ENCODE peak calls at places on chromosomes 7 and 10, in four cellular contexts. K, P, M and S are unnamed samples.

GRCh38 chr7:127390186-127390816 is 2.2 kb downstream of the ZNF800 start:
- DNase-seq in K (no peak), M (no peak), P (no peak), S (no peak)

GRCh38 chr7:140640727-140641531 is at the start of gene DENND2A:
- DNase-seq in K (no peak), P (peak; percentile 84), M (peak; percentile 53), S (peak; percentile 60)

GRCh38 chr7:39709768-39710291 is 86.5 kb downstream of the RALA start:
- DNase-seq in M (no peak), P (peak; percentile 21), K (no peak), S (no peak)

GRCh38 chr7:101108330-101108857 is 18.5 kb upstream of the SERPINE1 start:
- DNase-seq in M (no peak), P (peak; percentile 64), K (no peak), S (peak; percentile 68)

GRCh38 chr7:135690566-135690965 is 28.3 kb downstream of the STMP1 start:
- DNase-seq in K (no peak), M (no peak), P (no peak), S (no peak)

GRCh38 chr7:27161214-27161720 is 4.1 kb downstream of the HOXA9 start:
- DNase-seq in M (no peak), K (no peak), P (peak; percentile 48), S (peak; percentile 74)

GRCh38 chr10:6399241-6399701 is 180.8 kb downstream of the PRKCQ start:
- DNase-seq in M (no peak), K (no peak), P (no peak), S (no peak)

GRCh38 chr10:60384708-60385398 is 4.8 kb downstream of the ANK3 start:
- DNase-seq in P (no peak), M (no peak), K (no peak), S (no peak)

GRCh38 chr10:60206735-60207134 is 182.9 kb downstream of the ANK3 start:
- DNase-seq in M (no peak), K (no peak), P (no peak), S (no peak)

GRCh38 chr7:2510909-2511768 is 8.4 kb upstream of the LFNG start:
- DNase-seq in K (peak; percentile 66), P (no peak), M (peak; percentile 69), S (no peak)

GRCh38 chr10:95236068-95236903 is 42.2 kb downstream of the ACSM6 start:
- DNase-seq in M (no peak), P (no peak), K (no peak), S (peak; percentile 40)

GRCh38 chr7:26213821-26214515 is 12.4 kb downstream of the CBX3 start:
- DNase-seq in K (no peak), P (no peak), M (no peak), S (no peak)

GRCh38 chr7:74441801-74442200 is 11.9 kb upstream of the GTF2IRD1 start:
- DNase-seq in M (no peak), P (no peak), K (no peak), S (no peak)

GRCh38 chr7:39453743-39454355 is 112.4 kb upstream of the YAE1 start:
- DNase-seq in P (no peak), K (peak; percentile 35), M (peak; percentile 43), S (no peak)

GRCh38 chr7:17986826-17987225 is 40.8 kb downstream of the PRPS1L1 start:
- DNase-seq in K (no peak), P (no peak), M (no peak), S (no peak)

GRCh38 chr7:2800923-2801682 is 43.0 kb downstream of the GNA12 start:
- DNase-seq in M (no peak), P (peak; percentile 61), K (peak; percentile 4), S (no peak)

GRCh38 chr7:106068986-106069385 is 43.1 kb downstream of the SYPL1 start:
- DNase-seq in K (no peak), M (no peak), P (no peak), S (no peak)

GRCh38 chr10:69572159-69573055 is 815 bp downstream of the NEUROG3 start:
- DNase-seq in P (no peak), M (no peak), K (no peak), S (no peak)

GRCh38 chr10:6927001-6927400 is 346.9 kb upstream of the PRKCQ start:
- DNase-seq in P (no peak), M (no peak), K (no peak), S (no peak)

GRCh38 chr7:2862831-2863361 is 18.8 kb upstream of the GNA12 start:
- DNase-seq in M (no peak), K (no peak), P (no peak), S (no peak)

GRCh38 chr7:80210400-80210799 is 75.8 kb downstream of the GNAI1 start:
- DNase-seq in M (no peak), K (no peak), P (no peak), S (no peak)

GRCh38 chr7:142773230-142773629 is 2.5 kb downstream of the PRSS2 start:
- DNase-seq in M (no peak), P (no peak), K (no peak), S (no peak)

GRCh38 chr10:30000802-30001571 is 58.4 kb downstream of the JCAD start:
- DNase-seq in M (no peak), K (no peak), P (no peak), S (peak; percentile 84)

GRCh38 chr10:84820121-84820520 is 491.7 kb downstream of the CCSER2 start:
- DNase-seq in M (no peak), K (no peak), P (no peak), S (no peak)

GRCh38 chr10:34580643-34581042 is 234.5 kb downstream of the PARD3 start:
- DNase-seq in M (no peak), P (no peak), K (no peak), S (no peak)

GRCh38 chr7:73969991-73970390 is 58.0 kb upstream of the ELN start:
- DNase-seq in M (peak; percentile 7), K (no peak), P (no peak), S (no peak)

GRCh38 chr10:119357389-119358139 is 150.2 kb downstream of the GRK5 start:
- DNase-seq in K (no peak), P (no peak), M (peak; percentile 55), S (no peak)

GRCh38 chr7:142999793-143000192 is 27.1 kb downstream of the OR9A2 start:
- DNase-seq in K (no peak), P (no peak), M (no peak), S (no peak)

GRCh38 chr10:124641282-124642075 is 102.7 kb downstream of the FAM53B start:
- DNase-seq in M (no peak), P (peak; percentile 64), K (peak; percentile 48), S (no peak)
- H3K27ac ChIP-seq in M (peak overlapping the region; percentile 32), P (peak overlapping the region; percentile 86), K (peak overlapping the region; percentile 36), S (no peak overlapping the region)

DNA sequence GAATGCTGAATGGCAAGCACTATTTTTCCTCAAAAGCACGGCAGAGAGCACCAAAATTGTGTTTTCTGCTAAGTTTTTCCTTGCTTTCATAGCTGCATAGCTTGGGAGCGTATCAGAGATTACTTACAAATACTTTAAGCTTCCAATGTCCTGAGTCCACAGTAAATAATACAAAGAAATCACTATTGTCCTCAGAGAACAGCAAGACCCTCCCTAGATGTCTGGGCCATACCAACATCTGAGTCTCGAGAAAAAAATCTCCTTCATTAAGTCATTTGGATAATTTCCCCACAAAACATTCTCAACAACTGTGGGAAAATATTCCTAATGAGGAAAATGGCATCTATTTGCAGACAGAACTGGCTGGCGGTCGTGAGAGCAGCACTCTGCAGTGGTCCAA is 41.7 kb downstream of the SGMS1 start:
- DNase-seq in K (no peak), P (no peak), M (no peak), S (no peak)
- H3K27ac ChIP-seq in K (no peak overlapping the region), P (peak overlapping the region; percentile 18), M (no peak overlapping the region), S (no peak overlapping the region)

DNA sequence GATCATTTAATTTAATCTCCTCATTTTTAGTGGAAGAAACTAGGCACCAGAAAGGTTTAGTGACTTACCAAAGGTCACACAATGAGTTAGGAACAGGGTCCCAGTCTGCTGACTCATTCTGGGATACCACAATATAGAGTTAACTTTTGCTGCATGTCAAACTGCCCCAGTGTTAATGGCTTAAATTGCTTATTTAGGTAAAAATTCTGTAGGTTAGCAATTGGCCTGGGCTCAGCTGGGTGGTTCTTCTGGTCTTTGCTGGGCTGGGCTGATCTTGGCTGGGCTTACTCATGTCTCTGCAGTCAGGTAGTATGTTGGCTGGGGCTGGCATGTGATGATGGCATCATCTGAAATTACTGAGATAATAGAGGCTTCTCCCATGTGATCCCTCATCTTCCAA is 111.6 kb downstream of the EMX2 start:
- DNase-seq in M (no peak), K (no peak), P (no peak), S (no peak)
- H3K27ac ChIP-seq in M (no peak overlapping the region), K (no peak overlapping the region), P (no peak overlapping the region), S (no peak overlapping the region)

GRCh38 chr10:103523683-103524082 is 30.2 kb downstream of the NEURL1 start:
- DNase-seq in P (no peak), M (no peak), K (no peak), S (no peak)

GRCh38 chr10:103529539-103529938 is 36.0 kb downstream of the NEURL1 start:
- DNase-seq in P (no peak), K (no peak), M (no peak), S (no peak)

GRCh38 chr10:103528551-103528950 is 35.0 kb downstream of the NEURL1 start:
- DNase-seq in M (no peak), K (no peak), P (no peak), S (no peak)

GRCh38 chr10:103525901-103526300 is 32.4 kb downstream of the NEURL1 start:
- DNase-seq in M (no peak), K (no peak), P (no peak), S (no peak)
- H3K27ac ChIP-seq in M (no peak overlapping the region), K (no peak overlapping the region), P (no peak overlapping the region), S (no peak overlapping the region)

DNA sequence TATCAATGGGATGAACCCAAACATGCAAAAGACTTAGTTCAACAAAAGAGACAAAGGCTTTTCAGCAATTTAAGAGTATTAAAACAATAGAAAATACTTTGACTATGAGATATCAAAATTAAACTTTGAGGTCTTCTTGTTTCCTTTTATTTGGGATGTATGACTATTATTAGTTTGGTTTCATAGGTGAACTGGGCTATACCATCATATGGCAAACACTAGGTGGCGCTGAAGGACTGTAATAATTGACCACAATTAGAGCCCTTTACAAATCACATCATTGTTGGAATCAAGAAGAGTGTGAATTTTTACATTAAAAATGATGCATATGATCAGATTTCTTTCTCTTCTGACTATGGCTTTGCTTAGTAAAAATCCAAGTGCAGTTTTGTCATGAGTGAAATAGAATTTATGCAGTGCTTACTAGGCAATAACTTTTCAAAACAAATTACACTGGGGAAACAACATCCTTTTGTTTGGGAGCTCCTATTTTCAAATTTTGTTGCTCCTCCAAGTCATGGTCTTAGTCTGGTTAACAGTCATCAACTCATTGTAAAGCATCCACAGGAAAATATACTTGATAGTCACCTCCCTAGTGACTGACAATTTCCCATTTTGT is 14.7 kb upstream of the NXPH1 start:
- DNase-seq in K (peak; percentile 49), P (no peak), M (peak; percentile 49), S (no peak)
- H3K27ac ChIP-seq in K (no peak overlapping the region), P (no peak overlapping the region), M (no peak overlapping the region), S (no peak overlapping the region)

GRCh38 chr10:98620503-98620902 is 173.8 kb upstream of the HPS1 start:
- DNase-seq in P (no peak), M (no peak), K (no peak), S (no peak)

GRCh38 chr10:98621630-98622029 is 174.9 kb upstream of the HPS1 start:
- DNase-seq in M (no peak), P (no peak), K (no peak), S (no peak)

GRCh38 chr10:98624963-98625362 is 178.2 kb upstream of the HPS1 start:
- DNase-seq in M (no peak), K (no peak), P (no peak), S (no peak)

GRCh38 chr10:98613446-98613845 is 166.7 kb upstream of the HPS1 start:
- DNase-seq in P (no peak), K (no peak), M (no peak), S (no peak)

GRCh38 chr10:98619446-98619845 is 172.7 kb upstream of the HPS1 start:
- DNase-seq in P (no peak), M (no peak), K (no peak), S (no peak)
- H3K27ac ChIP-seq in P (peak overlapping the region; percentile 17), M (no peak overlapping the region), K (no peak overlapping the region), S (no peak overlapping the region)

GRCh38 chr10:133440633-133441285 is 13.0 kb upstream of the SCART1 start:
- DNase-seq in P (no peak), K (no peak), M (no peak), S (no peak)
- H3K27ac ChIP-seq in P (no peak overlapping the region), K (no peak overlapping the region), M (no peak overlapping the region), S (no peak overlapping the region)